ENCODE peak calls at places on chromosomes 6 and 20, in seven cellular contexts. B is tibial artery, Z is body of pancreas, H is cardiac muscle cell, I is pancreas, S is lung, T is SK-N-SH. V is an unnamed sample. For H3K9me3, the result is how much of the 10 kb centered on the place peaks cover.

GRCh38 chr6:77334093-77334492 is 129.2 kb downstream of the HTR1B start:
- DNase-seq in B (no peak), S (no peak), T (no peak), I (no peak), Z (no peak), H (no peak), V (no peak)

GRCh38 chr6:106097368-106098231 is 11.5 kb downstream of the PRDM1 start:
- DNase-seq in B (no peak), H (no peak), T (no peak), S (no peak), Z (no peak), I (no peak), V (peak)

GRCh38 chr6:41935685-41936072 is 5.9 kb downstream of the CCND3 start:
- DNase-seq in H (no peak), S (no peak), Z (no peak), B (no peak), I (no peak), T (no peak), V (no peak)

GRCh38 chr6:53565886-53566285 is 21.0 kb upstream of the GCLC start:
- DNase-seq in Z (no peak), S (no peak), B (no peak), I (no peak), H (no peak), T (no peak), V (no peak)

GRCh38 chr6:134034478-134034877 is 17.9 kb downstream of the SLC2A12 start:
- DNase-seq in I (no peak), T (no peak), B (no peak), S (no peak), H (no peak), Z (no peak), V (no peak)

GRCh38 chr6:144372611-144373010 is 87.5 kb downstream of the UTRN start:
- DNase-seq in S (no peak), I (no peak), H (no peak), Z (no peak), T (no peak), B (no peak), V (no peak)

GRCh38 chr6:45896783-45897441 is 118.7 kb downstream of the CLIC5 start:
- DNase-seq in I (no peak), B (no peak), Z (no peak), T (no peak), H (no peak), S (no peak), V (no peak)

GRCh38 chr20:47524385-47524784 is 22.7 kb downstream of the NCOA3 start:
- DNase-seq in I (no peak), T (no peak), H (no peak), S (no peak), B (no peak), Z (no peak), V (no peak)

GRCh38 chr6:158707826-158708225 is 58.0 kb downstream of the SYTL3 start:
- DNase-seq in S (no peak), T (no peak), I (no peak), B (peak), Z (no peak), H (no peak), V (no peak)

GRCh38 chr6:19322691-19323470 is 514.3 kb upstream of the ID4 start:
- DNase-seq in S (no peak), H (no peak), Z (no peak), B (no peak), T (no peak), I (no peak), V (no peak)

GRCh38 chr20:57662028-57662312 is 41.7 kb upstream of the ZBP1 start:
- DNase-seq in B (no peak), Z (no peak), I (no peak), S (no peak), H (no peak), T (no peak), V (no peak)

GRCh38 chr20:54324652-54325285 is 116.9 kb downstream of the PFDN4 start:
- DNase-seq in T (no peak), Z (no peak), B (no peak), S (no peak), H (no peak), I (no peak), V (no peak)

GRCh38 chr6:109326346-109326745 is 55.9 kb downstream of the CD164 start:
- DNase-seq in H (no peak), I (no peak), T (no peak), Z (no peak), S (no peak), B (no peak), V (no peak)

GRCh38 chr6:101633081-101633480 is 239.6 kb downstream of the GRIK2 start:
- DNase-seq in S (no peak), B (no peak), T (no peak), H (no peak), I (no peak), Z (no peak), V (no peak)

GRCh38 chr6:168555618-168556273 is 114.8 kb downstream of the SMOC2 start:
- DNase-seq in Z (no peak), S (no peak), B (no peak), H (no peak), I (no peak), T (no peak), V (no peak)

GRCh38 chr6:165181951-165182414 is 127.4 kb downstream of the C6orf118 start:
- DNase-seq in I (no peak), B (no peak), Z (no peak), T (no peak), H (no peak), S (no peak), V (no peak)

GRCh38 chr6:70310063-70310694 is 7.3 kb upstream of the COL9A1 start:
- DNase-seq in I (no peak), T (peak), B (no peak), S (no peak), H (peak), Z (no peak), V (peak)

GRCh38 chr6:78629154-78629721 is 238.1 kb upstream of the IRAK1BP1 start:
- DNase-seq in I (no peak), T (peak), Z (no peak), B (no peak), H (no peak), S (no peak), V (no peak)

GRCh38 chr6:160379464-160379863 is 31.3 kb downstream of the SLC22A3 start:
- DNase-seq in H (no peak), Z (no peak), B (no peak), S (no peak), I (no peak), T (no peak), V (no peak)

GRCh38 chr20:3919352-3919751 is 30.2 kb downstream of the PANK2 start:
- DNase-seq in H (no peak), S (no peak), B (no peak), I (no peak), Z (no peak), T (no peak), V (no peak)

GRCh38 chr6:43744931-43745727 is 24.9 kb upstream of the VEGFA start:
- DNase-seq in S (no peak), B (no peak), I (no peak), Z (no peak), H (no peak), T (peak), V (no peak)

GRCh38 chr20:55514498-55514897 is 490.8 kb downstream of the CBLN4 start:
- DNase-seq in B (no peak), Z (no peak), S (no peak), T (no peak), I (no peak), H (no peak), V (no peak)

GRCh38 chr20:62604796-62605195 is 37.5 kb upstream of the SLCO4A1 start:
- DNase-seq in H (no peak), Z (no peak), I (no peak), S (no peak), T (no peak), B (no peak), V (no peak)

GRCh38 chr20:23937303-23938117 is 51.1 kb downstream of the GGTLC1 start:
- DNase-seq in Z (peak), I (peak), B (no peak), S (peak), H (peak), T (peak), V (peak)

DNA sequence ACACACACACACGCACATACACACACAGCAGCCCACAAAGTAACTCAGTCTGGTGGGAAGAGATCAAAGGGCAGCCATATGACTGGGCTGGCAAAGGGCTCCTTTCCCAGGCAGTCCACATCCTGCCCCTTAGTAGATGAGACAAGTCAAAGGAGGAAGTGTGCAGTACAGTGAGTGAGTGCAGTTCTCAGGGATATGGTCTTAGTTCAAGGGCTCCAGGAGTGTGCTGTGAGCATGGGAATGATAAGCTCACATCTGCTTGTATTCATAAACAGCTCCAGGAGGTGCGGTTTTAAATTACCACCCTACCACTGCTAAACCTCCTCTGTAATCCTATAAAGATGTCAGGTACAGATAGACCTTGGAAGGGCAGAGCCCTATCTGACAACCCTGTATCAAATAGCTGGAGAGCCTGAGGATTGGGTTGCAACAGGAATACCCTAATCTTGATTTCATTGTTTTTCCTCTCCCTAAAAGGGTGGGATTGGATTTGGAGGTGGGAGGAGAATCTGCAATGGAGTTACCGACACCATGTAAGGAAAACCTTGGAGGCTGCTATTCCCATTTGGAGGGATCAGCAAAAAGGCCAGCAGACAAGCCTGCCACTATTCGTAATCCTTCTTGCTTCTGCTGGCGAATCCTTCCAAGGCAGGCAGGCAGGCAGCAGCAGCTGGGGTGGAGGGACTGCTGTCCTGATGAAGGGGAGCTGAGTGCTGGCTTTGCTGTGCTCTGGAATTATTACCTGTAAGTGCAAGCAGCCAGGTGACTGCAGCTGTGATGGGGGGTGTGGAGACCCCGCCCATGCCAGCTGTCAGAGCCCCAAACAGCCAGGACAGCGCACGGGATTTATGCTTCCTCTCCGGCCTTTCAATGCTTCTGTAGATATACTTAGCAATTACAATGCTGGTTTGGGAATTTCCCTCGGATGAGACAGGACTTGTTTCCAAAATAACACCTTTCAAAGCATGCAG is 342.7 kb downstream of the PRL start:
- DNase-seq in T (peak), B (no peak), H (peak), I (no peak), S (no peak), Z (peak), V (no peak)
- H3K27ac ChIP-seq in T (peak), B (peak), H (peak), I (no peak), S (peak), Z (no peak), V (no peak)

GRCh38 chr6:127317275-127318128 is 25.9 kb downstream of the ECHDC1 start:
- DNase-seq in B (no peak), S (no peak), H (no peak), Z (no peak), I (no peak), T (no peak), V (no peak)

GRCh38 chr6:127319686-127320085 is 23.7 kb downstream of the ECHDC1 start:
- DNase-seq in I (no peak), H (no peak), T (no peak), Z (no peak), B (no peak), S (no peak), V (no peak)
- H3K9me3 ChIP-seq in I (under half), H (under half), T (under half), Z (under half), B (under half), S (under half), V (under half)

GRCh38 chr6:14091329-14091978 is 26.1 kb upstream of the CD83 start:
- DNase-seq in Z (no peak), S (no peak), B (no peak), T (no peak), I (no peak), H (no peak), V (no peak)

GRCh38 chr6:14092861-14093789 is 24.4 kb upstream of the CD83 start:
- DNase-seq in T (no peak), H (no peak), B (no peak), I (no peak), Z (no peak), S (no peak), V (no peak)

GRCh38 chr6:14092301-14092700 is 25.3 kb upstream of the CD83 start:
- DNase-seq in I (no peak), T (no peak), S (no peak), H (no peak), Z (no peak), B (no peak), V (no peak)

GRCh38 chr6:14094721-14095120 is 22.9 kb upstream of the CD83 start:
- DNase-seq in T (no peak), I (no peak), B (no peak), S (no peak), Z (no peak), H (no peak), V (no peak)

GRCh38 chr6:14095444-14095843 is 22.1 kb upstream of the CD83 start:
- DNase-seq in Z (no peak), S (no peak), B (no peak), T (no peak), H (no peak), I (no peak), V (no peak)
- H3K27ac ChIP-seq in Z (no peak), S (no peak), B (no peak), T (no peak), H (no peak), I (no peak), V (no peak)

GRCh38 chr6:169861431-169862045 is 110.1 kb downstream of the ERMARD start:
- DNase-seq in S (no peak), T (peak), Z (no peak), I (no peak), B (no peak), H (no peak), V (no peak)
- H3K9me3 ChIP-seq in S (under half), T (under half), Z (under half), I (under half), B (under half), H (under half), V (under half)

GRCh38 chr6:11976489-11976888 is 35.6 kb upstream of the HIVEP1 start:
- DNase-seq in T (no peak), Z (no peak), I (no peak), H (no peak), S (no peak), B (no peak), V (no peak)
- H3K27ac ChIP-seq in T (no peak), Z (no peak), I (no peak), H (no peak), S (no peak), B (no peak), V (no peak)

GRCh38 chr6:36083446-36083845 is 46.9 kb upstream of the MAPK13 start:
- DNase-seq in I (no peak), H (no peak), S (no peak), Z (no peak), T (no peak), B (no peak), V (no peak)

GRCh38 chr6:36079596-36079995 is 50.7 kb upstream of the MAPK13 start:
- DNase-seq in B (no peak), I (no peak), S (no peak), H (no peak), Z (no peak), T (no peak), V (no peak)

GRCh38 chr6:36076178-36077088 is 48.8 kb downstream of the MAPK14 start:
- DNase-seq in T (no peak), B (no peak), S (no peak), H (no peak), Z (no peak), I (no peak), V (no peak)

GRCh38 chr6:36078159-36078558 is 50.6 kb downstream of the MAPK14 start:
- DNase-seq in I (no peak), Z (no peak), B (no peak), H (no peak), T (no peak), S (no peak), V (no peak)

DNA sequence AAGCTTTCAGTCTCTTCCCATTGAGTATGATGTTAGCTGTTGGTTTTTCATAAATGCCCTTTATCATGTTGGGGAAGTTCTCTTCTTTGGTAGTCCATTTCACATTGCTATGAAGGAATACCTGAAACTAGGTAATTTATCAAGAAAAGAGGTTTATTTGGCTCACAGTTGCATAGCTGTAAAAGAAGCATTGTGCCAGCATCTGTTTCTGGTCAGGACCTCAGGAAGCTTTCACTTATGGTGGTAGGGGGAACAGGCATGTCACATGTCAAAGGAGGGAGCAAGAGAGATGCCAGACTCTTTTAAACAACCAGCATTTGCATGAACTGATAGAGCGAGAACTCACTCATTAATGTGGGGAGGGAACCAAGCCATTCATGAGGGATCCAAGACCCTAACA is 48.0 kb upstream of the MAPK13 start:
- DNase-seq in H (no peak), I (no peak), B (no peak), T (no peak), Z (no peak), S (no peak), V (no peak)
- H3K9me3 ChIP-seq in H (under half), I (under half), B (under half), T (under half), Z (under half), S (under half), V (under half)

GRCh38 chr20:36541227-36542018 is at the start of gene MYL9:
- DNase-seq in T (no peak), Z (peak), H (peak), B (peak), S (peak), I (peak), V (no peak)
- H3K27ac ChIP-seq in T (no peak), Z (peak), H (peak), B (peak), S (peak), I (no peak), V (no peak)